ENCODE peak calls at places on chromosomes 12 and 14, in six cellular contexts. One of them, this sample, is unnamed.

GRCh38 chr12:49923878-49924610 is 20.3 kb upstream of the FAIM2 start:
- DNase-seq in foreskin fibroblast: no peak
- DNase-seq in mammary epithelial cell: no peak
- DNase-seq in GM13976: no peak
- DNase-seq in AG04450: no peak
- DNase-seq in B cell: no peak
- DNase-seq in this sample: no peak

GRCh38 chr14:59419383-59419782 is 45.8 kb downstream of the GPR135 start:
- DNase-seq in foreskin fibroblast: no peak
- DNase-seq in mammary epithelial cell: no peak
- DNase-seq in GM13976: no peak
- DNase-seq in AG04450: no peak
- DNase-seq in B cell: no peak
- DNase-seq in this sample: no peak

GRCh38 chr14:106436310-106436905 is 910.0 kb downstream of the TMEM121 start:
- DNase-seq in foreskin fibroblast: no peak
- DNase-seq in mammary epithelial cell: no peak
- DNase-seq in GM13976: peak
- DNase-seq in AG04450: no peak
- DNase-seq in B cell: peak
- DNase-seq in this sample: peak

GRCh38 chr12:21372602-21373001 is at the start of gene IAPP:
- DNase-seq in foreskin fibroblast: no peak
- DNase-seq in mammary epithelial cell: no peak
- DNase-seq in GM13976: no peak
- DNase-seq in AG04450: no peak
- DNase-seq in B cell: no peak
- DNase-seq in this sample: no peak

GRCh38 chr12:125983784-125984510 is 918.7 kb downstream of the AACS start:
- DNase-seq in foreskin fibroblast: no peak
- DNase-seq in mammary epithelial cell: no peak
- DNase-seq in GM13976: peak
- DNase-seq in AG04450: no peak
- DNase-seq in B cell: no peak
- DNase-seq in this sample: no peak

GRCh38 chr12:113138826-113139225 is 3.3 kb upstream of the RASAL1 start:
- DNase-seq in foreskin fibroblast: no peak
- DNase-seq in mammary epithelial cell: no peak
- DNase-seq in GM13976: no peak
- DNase-seq in AG04450: no peak
- DNase-seq in B cell: no peak
- DNase-seq in this sample: no peak

GRCh38 chr12:6899837-6900519 is 4.6 kb upstream of the LRRC23 start:
- DNase-seq in foreskin fibroblast: no peak
- DNase-seq in mammary epithelial cell: no peak
- DNase-seq in GM13976: no peak
- DNase-seq in AG04450: no peak
- DNase-seq in B cell: no peak
- DNase-seq in this sample: no peak

GRCh38 chr12:10223208-10223607 is 10.5 kb downstream of the GABARAPL1 start:
- DNase-seq in foreskin fibroblast: no peak
- DNase-seq in mammary epithelial cell: no peak
- DNase-seq in GM13976: no peak
- DNase-seq in AG04450: no peak
- DNase-seq in B cell: no peak
- DNase-seq in this sample: no peak

GRCh38 chr12:51033457-51034089 is 7.4 kb upstream of the SLC11A2 start:
- DNase-seq in foreskin fibroblast: no peak
- DNase-seq in mammary epithelial cell: no peak
- DNase-seq in GM13976: no peak
- DNase-seq in AG04450: no peak
- DNase-seq in B cell: no peak
- DNase-seq in this sample: no peak

GRCh38 chr14:69879175-69880047 is at the start of gene SMOC1:
- DNase-seq in foreskin fibroblast: peak
- DNase-seq in mammary epithelial cell: peak
- DNase-seq in GM13976: peak
- DNase-seq in AG04450: peak
- DNase-seq in B cell: no peak
- DNase-seq in this sample: peak

GRCh38 chr14:28163897-28164296 is 602.7 kb upstream of the FOXG1 start:
- DNase-seq in foreskin fibroblast: no peak
- DNase-seq in mammary epithelial cell: no peak
- DNase-seq in GM13976: no peak
- DNase-seq in AG04450: no peak
- DNase-seq in B cell: no peak
- DNase-seq in this sample: no peak

GRCh38 chr12:22410497-22410896 is 76.0 kb upstream of the ST8SIA1 start:
- DNase-seq in foreskin fibroblast: no peak
- DNase-seq in mammary epithelial cell: peak
- DNase-seq in GM13976: no peak
- DNase-seq in AG04450: no peak
- DNase-seq in B cell: no peak
- DNase-seq in this sample: no peak

GRCh38 chr12:21892341-21892740 is 48.9 kb downstream of the ABCC9 start:
- DNase-seq in foreskin fibroblast: no peak
- DNase-seq in mammary epithelial cell: no peak
- DNase-seq in GM13976: no peak
- DNase-seq in AG04450: no peak
- DNase-seq in B cell: no peak
- DNase-seq in this sample: no peak

GRCh38 chr12:70052931-70053497 is 190.2 kb upstream of the CNOT2 start:
- DNase-seq in foreskin fibroblast: peak
- DNase-seq in mammary epithelial cell: peak
- DNase-seq in GM13976: no peak
- DNase-seq in AG04450: no peak
- DNase-seq in B cell: no peak
- DNase-seq in this sample: no peak

GRCh38 chr12:45988259-45988658 is 2.1 kb downstream of the SCAF11 start:
- DNase-seq in foreskin fibroblast: peak
- DNase-seq in mammary epithelial cell: peak
- DNase-seq in GM13976: no peak
- DNase-seq in AG04450: no peak
- DNase-seq in B cell: no peak
- DNase-seq in this sample: no peak

GRCh38 chr14:95891742-95892141 is 15.1 kb downstream of the TUNAR start:
- DNase-seq in foreskin fibroblast: peak
- DNase-seq in mammary epithelial cell: peak
- DNase-seq in GM13976: no peak
- DNase-seq in AG04450: no peak
- DNase-seq in B cell: no peak
- DNase-seq in this sample: no peak

GRCh38 chr14:26596722-26597030 is 1.2 kb downstream of the NOVA1 start:
- DNase-seq in foreskin fibroblast: no peak
- DNase-seq in mammary epithelial cell: no peak
- DNase-seq in GM13976: no peak
- DNase-seq in AG04450: no peak
- DNase-seq in B cell: no peak
- DNase-seq in this sample: no peak

GRCh38 chr14:24392327-24393098 is 6.3 kb upstream of the NYNRIN start:
- DNase-seq in foreskin fibroblast: peak
- DNase-seq in mammary epithelial cell: peak
- DNase-seq in GM13976: no peak
- DNase-seq in AG04450: no peak
- DNase-seq in B cell: no peak
- DNase-seq in this sample: no peak

GRCh38 chr12:47896633-47897032 is 8.2 kb downstream of the VDR start:
- DNase-seq in foreskin fibroblast: no peak
- DNase-seq in mammary epithelial cell: peak
- DNase-seq in GM13976: no peak
- DNase-seq in AG04450: no peak
- DNase-seq in B cell: no peak
- DNase-seq in this sample: no peak

GRCh38 chr12:2094597-2094996 is 41.8 kb downstream of the CACNA1C start:
- DNase-seq in foreskin fibroblast: peak
- DNase-seq in mammary epithelial cell: no peak
- DNase-seq in GM13976: no peak
- DNase-seq in AG04450: no peak
- DNase-seq in B cell: no peak
- DNase-seq in this sample: no peak

GRCh38 chr12:56159482-56160105 is 1.4 kb downstream of the MYL6 start:
- DNase-seq in foreskin fibroblast: no peak
- DNase-seq in mammary epithelial cell: no peak
- DNase-seq in GM13976: no peak
- DNase-seq in AG04450: no peak
- DNase-seq in B cell: no peak
- DNase-seq in this sample: no peak

GRCh38 chr12:86663691-86664090 is 407.5 kb upstream of the MGAT4C start:
- DNase-seq in foreskin fibroblast: no peak
- DNase-seq in mammary epithelial cell: no peak
- DNase-seq in GM13976: no peak
- DNase-seq in AG04450: no peak
- DNase-seq in B cell: no peak
- DNase-seq in this sample: no peak

GRCh38 chr12:110037315-110037714 is 11.0 kb downstream of the C12orf76 start:
- DNase-seq in foreskin fibroblast: no peak
- DNase-seq in mammary epithelial cell: no peak
- DNase-seq in GM13976: no peak
- DNase-seq in AG04450: no peak
- DNase-seq in B cell: no peak
- DNase-seq in this sample: no peak

GRCh38 chr12:110038741-110039084 is 9.6 kb downstream of the C12orf76 start:
- DNase-seq in foreskin fibroblast: no peak
- DNase-seq in mammary epithelial cell: no peak
- DNase-seq in GM13976: no peak
- DNase-seq in AG04450: no peak
- DNase-seq in B cell: no peak
- DNase-seq in this sample: no peak

GRCh38 chr12:110046451-110047187 is 1.7 kb downstream of the C12orf76 start:
- DNase-seq in foreskin fibroblast: no peak
- DNase-seq in mammary epithelial cell: no peak
- DNase-seq in GM13976: no peak
- DNase-seq in AG04450: no peak
- DNase-seq in B cell: no peak
- DNase-seq in this sample: no peak

GRCh38 chr12:110039085-110039807 is 9.1 kb downstream of the C12orf76 start:
- DNase-seq in foreskin fibroblast: peak
- DNase-seq in mammary epithelial cell: peak
- DNase-seq in GM13976: no peak
- DNase-seq in AG04450: peak
- DNase-seq in B cell: no peak
- DNase-seq in this sample: no peak

DNA sequence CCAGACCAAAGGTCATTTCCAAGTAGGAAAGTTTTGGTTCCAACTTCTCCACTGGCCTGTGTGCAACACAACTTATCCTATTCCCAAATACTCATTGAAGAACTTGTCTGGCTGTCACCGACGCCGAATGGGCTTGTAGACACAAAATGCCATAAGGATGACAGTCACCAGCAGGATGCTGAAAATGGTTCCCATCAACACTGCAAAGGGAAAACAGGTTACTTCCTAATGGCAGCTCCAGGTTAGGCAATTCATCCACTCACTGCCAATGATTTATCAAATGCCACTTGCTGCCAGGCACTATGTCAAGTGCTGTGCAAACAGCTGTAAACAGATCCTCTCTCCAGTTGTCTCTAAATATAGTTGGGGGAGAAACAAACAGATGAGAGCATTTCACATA is 6.1 kb downstream of the C12orf76 start:
- DNase-seq in foreskin fibroblast: no peak
- DNase-seq in mammary epithelial cell: no peak
- DNase-seq in GM13976: no peak
- DNase-seq in AG04450: no peak
- DNase-seq in B cell: no peak
- DNase-seq in this sample: no peak
- TF ChIP-seq CTCF in foreskin fibroblast: no peak
- TF ChIP-seq CTCF in mammary epithelial cell: no peak
- TF ChIP-seq CTCF in GM13976: no peak
- TF ChIP-seq CTCF in AG04450: no peak
- TF ChIP-seq CTCF in B cell: no peak
- TF ChIP-seq CTCF in this sample: no peak

GRCh38 chr12:34347367-34347766 is 325.1 kb downstream of the ALG10 start:
- DNase-seq in foreskin fibroblast: no peak
- DNase-seq in mammary epithelial cell: no peak
- DNase-seq in GM13976: no peak
- DNase-seq in AG04450: no peak
- DNase-seq in B cell: no peak
- DNase-seq in this sample: no peak
- TF ChIP-seq CTCF in foreskin fibroblast: no peak
- TF ChIP-seq CTCF in mammary epithelial cell: no peak
- TF ChIP-seq CTCF in GM13976: no peak
- TF ChIP-seq CTCF in AG04450: no peak
- TF ChIP-seq CTCF in B cell: no peak
- TF ChIP-seq CTCF in this sample: no peak

GRCh38 chr14:76812422-76813383 is at the start of gene ANGEL1:
- DNase-seq in foreskin fibroblast: peak
- DNase-seq in mammary epithelial cell: peak
- DNase-seq in GM13976: peak
- DNase-seq in AG04450: peak
- DNase-seq in B cell: peak
- DNase-seq in this sample: peak
- TF ChIP-seq CTCF in foreskin fibroblast: no peak
- TF ChIP-seq CTCF in mammary epithelial cell: no peak
- TF ChIP-seq CTCF in GM13976: no peak
- TF ChIP-seq CTCF in AG04450: no peak
- TF ChIP-seq CTCF in B cell: no peak
- TF ChIP-seq CTCF in this sample: no peak

GRCh38 chr12:88951177-88951576 is 370.9 kb upstream of the KITLG start:
- DNase-seq in foreskin fibroblast: no peak
- DNase-seq in mammary epithelial cell: no peak
- DNase-seq in GM13976: no peak
- DNase-seq in AG04450: no peak
- DNase-seq in B cell: no peak
- DNase-seq in this sample: no peak

GRCh38 chr12:88947486-88948043 is 367.3 kb upstream of the KITLG start:
- DNase-seq in foreskin fibroblast: no peak
- DNase-seq in mammary epithelial cell: no peak
- DNase-seq in GM13976: no peak
- DNase-seq in AG04450: no peak
- DNase-seq in B cell: no peak
- DNase-seq in this sample: no peak

GRCh38 chr12:88945041-88945732 is 364.9 kb upstream of the KITLG start:
- DNase-seq in foreskin fibroblast: no peak
- DNase-seq in mammary epithelial cell: no peak
- DNase-seq in GM13976: no peak
- DNase-seq in AG04450: no peak
- DNase-seq in B cell: no peak
- DNase-seq in this sample: no peak

GRCh38 chr12:88944403-88944802 is 364.1 kb upstream of the KITLG start:
- DNase-seq in foreskin fibroblast: peak
- DNase-seq in mammary epithelial cell: peak
- DNase-seq in GM13976: no peak
- DNase-seq in AG04450: no peak
- DNase-seq in B cell: no peak
- DNase-seq in this sample: no peak

DNA sequence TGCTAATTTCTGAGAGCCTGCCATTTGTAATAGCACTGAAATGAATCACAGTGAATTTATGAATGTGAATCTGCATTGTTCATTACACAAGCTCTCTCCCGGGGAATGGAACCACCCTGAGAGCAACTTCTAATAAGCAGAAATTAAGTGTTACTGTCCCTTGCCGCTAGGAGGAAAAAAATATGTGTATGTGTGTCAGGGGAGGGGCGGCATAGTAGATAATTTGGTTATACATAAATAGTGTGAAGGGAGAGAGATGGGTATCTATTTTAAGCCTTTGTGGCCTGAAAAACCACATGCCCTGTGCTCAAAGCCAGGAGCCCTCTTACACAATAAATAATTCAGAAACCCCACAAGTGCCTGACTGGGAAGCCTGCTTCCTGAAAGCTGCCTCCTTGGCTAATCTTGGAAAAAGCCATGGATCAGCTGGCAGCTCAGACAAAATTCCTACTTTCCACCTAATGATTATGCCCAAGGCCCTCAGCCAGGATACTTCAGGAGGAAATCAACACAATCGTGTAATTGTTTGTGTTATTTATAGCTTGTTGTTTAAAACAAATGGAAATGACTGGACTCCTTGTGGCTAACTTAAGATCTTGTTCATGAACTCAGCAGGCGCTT is 366.2 kb upstream of the KITLG start:
- DNase-seq in foreskin fibroblast: peak
- DNase-seq in mammary epithelial cell: peak
- DNase-seq in GM13976: no peak
- DNase-seq in AG04450: no peak
- DNase-seq in B cell: no peak
- DNase-seq in this sample: no peak
- TF ChIP-seq CTCF in foreskin fibroblast: peak
- TF ChIP-seq CTCF in mammary epithelial cell: no peak
- TF ChIP-seq CTCF in GM13976: no peak
- TF ChIP-seq CTCF in AG04450: peak
- TF ChIP-seq CTCF in B cell: no peak
- TF ChIP-seq CTCF in this sample: no peak

This sample was measured in GM10248.